ENCODE peak calls at places on chromosomes 1 and 21, in eight cellular contexts. F, V, H, B, A, K, N and Q are unnamed samples.

GRCh38 chr1:93738075-93738622 is 56.5 kb upstream of the BCAR3 start:
- DNase-seq in F (no peak), V (peak), H (peak), B (no peak), A (no peak), K (no peak), N (no peak), Q (no peak)

GRCh38 chr1:180365039-180365438 is 135.0 kb downstream of the LHX4 start:
- DNase-seq in F (no peak), V (no peak), H (no peak), B (no peak), A (no peak), K (no peak), N (no peak), Q (no peak)

GRCh38 chr1:228958741-228959140 is 223.5 kb downstream of the RHOU start:
- DNase-seq in F (no peak), V (no peak), H (no peak), B (no peak), A (no peak), K (no peak), N (no peak), Q (no peak)

GRCh38 chr1:116254776-116255175 is 118.3 kb upstream of the ATP1A1 start:
- DNase-seq in F (no peak), V (no peak), H (no peak), B (no peak), A (no peak), K (no peak), N (no peak), Q (no peak)

GRCh38 chr1:228393811-228394570 is 12.6 kb downstream of the TRIM11 start:
- DNase-seq in F (no peak), V (no peak), H (no peak), B (no peak), A (no peak), K (no peak), N (no peak), Q (peak)

GRCh38 chr1:204480515-204480914 is 14.1 kb downstream of the PIK3C2B start:
- DNase-seq in F (peak), V (no peak), H (no peak), B (peak), A (no peak), K (no peak), N (no peak), Q (no peak)

GRCh38 chr1:65896721-65897120 is 104.0 kb downstream of the PDE4B start:
- DNase-seq in F (no peak), V (no peak), H (no peak), B (no peak), A (no peak), K (no peak), N (no peak), Q (no peak)

GRCh38 chr1:1893997-1894353 is 3.1 kb upstream of the GNB1 start:
- DNase-seq in F (no peak), V (no peak), H (no peak), B (no peak), A (no peak), K (no peak), N (no peak), Q (no peak)

GRCh38 chr1:218425647-218426342 is 80.7 kb downstream of the TGFB2 start:
- DNase-seq in F (no peak), V (no peak), H (no peak), B (no peak), A (no peak), K (no peak), N (no peak), Q (no peak)

GRCh38 chr1:223273511-223273910 is 90.5 kb downstream of the SUSD4 start:
- DNase-seq in F (no peak), V (no peak), H (no peak), B (no peak), A (no peak), K (no peak), N (no peak), Q (no peak)

GRCh38 chr1:89794406-89794805 is 26.4 kb upstream of the LRRC8D start:
- DNase-seq in F (no peak), V (no peak), H (no peak), B (no peak), A (no peak), K (no peak), N (no peak), Q (no peak)

GRCh38 chr1:228745497-228745896 is 10.2 kb downstream of the RHOU start:
- DNase-seq in F (no peak), V (no peak), H (no peak), B (no peak), A (no peak), K (no peak), N (no peak), Q (no peak)

GRCh38 chr1:182069028-182069466 is 7.5 kb upstream of the ZNF648 start:
- DNase-seq in F (no peak), V (no peak), H (peak), B (peak), A (peak), K (no peak), N (no peak), Q (no peak)

GRCh38 chr1:242140871-242141270 is 142.0 kb upstream of the MAP1LC3C start:
- DNase-seq in F (no peak), V (no peak), H (no peak), B (no peak), A (no peak), K (no peak), N (no peak), Q (no peak)

GRCh38 chr1:27413004-27413403 is 20.6 kb downstream of the GPR3 start:
- DNase-seq in F (no peak), V (no peak), H (no peak), B (no peak), A (no peak), K (no peak), N (no peak), Q (no peak)

GRCh38 chr1:16905112-16905855 is 9.5 kb downstream of the RNU1-2 start:
- DNase-seq in F (no peak), V (peak), H (peak), B (no peak), A (no peak), K (no peak), N (no peak), Q (peak)

GRCh38 chr1:157227700-157228099 is 89.5 kb upstream of the ETV3 start:
- DNase-seq in F (no peak), V (no peak), H (no peak), B (no peak), A (no peak), K (no peak), N (no peak), Q (no peak)

GRCh38 chr1:198493324-198493723 is 47.2 kb downstream of the ATP6V1G3 start:
- DNase-seq in F (no peak), V (no peak), H (no peak), B (no peak), A (no peak), K (no peak), N (no peak), Q (no peak)

GRCh38 chr21:35202431-35202830 is 153.3 kb upstream of the RUNX1 start:
- DNase-seq in F (no peak), V (no peak), H (no peak), B (no peak), A (no peak), K (no peak), N (no peak), Q (no peak)

GRCh38 chr1:228307218-228308023 is 99.2 kb downstream of the TRIM11 start:
- DNase-seq in F (peak), V (no peak), H (no peak), B (no peak), A (no peak), K (no peak), N (no peak), Q (no peak)

GRCh38 chr1:213983589-213984386 is 4.0 kb upstream of the PROX1 start:
- DNase-seq in F (no peak), V (no peak), H (no peak), B (peak), A (no peak), K (no peak), N (no peak), Q (no peak)

GRCh38 chr1:208177656-208178055 is 66.5 kb downstream of the PLXNA2 start:
- DNase-seq in F (no peak), V (no peak), H (no peak), B (peak), A (no peak), K (no peak), N (no peak), Q (no peak)

GRCh38 chr1:38222906-38223305 is 176.3 kb upstream of the POU3F1 start:
- DNase-seq in F (no peak), V (no peak), H (no peak), B (no peak), A (no peak), K (no peak), N (no peak), Q (no peak)

GRCh38 chr1:118507391-118507790 is 322.4 kb upstream of the SPAG17 start:
- DNase-seq in F (no peak), V (no peak), H (no peak), B (no peak), A (no peak), K (no peak), N (no peak), Q (no peak)

GRCh38 chr1:228752604-228753132 is 17.4 kb downstream of the RHOU start:
- DNase-seq in F (no peak), V (no peak), H (no peak), B (no peak), A (no peak), K (no peak), N (no peak), Q (no peak)

GRCh38 chr1:109805486-109806180 is 41.9 kb upstream of the EPS8L3 start:
- DNase-seq in F (no peak), V (no peak), H (no peak), B (peak), A (no peak), K (no peak), N (no peak), Q (no peak)

GRCh38 chr1:78650114-78650513 is 483 bp downstream of the IFI44 start:
- DNase-seq in F (no peak), V (no peak), H (peak), B (no peak), A (no peak), K (no peak), N (no peak), Q (no peak)

GRCh38 chr1:61807606-61808005 is 65.3 kb downstream of the PATJ start:
- DNase-seq in F (no peak), V (no peak), H (no peak), B (no peak), A (no peak), K (no peak), N (no peak), Q (no peak)

GRCh38 chr1:150560011-150560438 is 10.8 kb downstream of the ADAMTSL4 start:
- DNase-seq in F (peak), V (peak), H (peak), B (peak), A (peak), K (peak), N (peak), Q (peak)

GRCh38 chr1:218171302-218171893 is 113.7 kb upstream of the RRP15 start:
- DNase-seq in F (no peak), V (no peak), H (peak), B (peak), A (no peak), K (no peak), N (no peak), Q (no peak)

GRCh38 chr1:116532698-116533424 is 38.0 kb downstream of the CD58 start:
- DNase-seq in F (no peak), V (no peak), H (no peak), B (no peak), A (no peak), K (no peak), N (no peak), Q (no peak)

GRCh38 chr1:175520186-175520585 is 223.2 kb downstream of the TNR start:
- DNase-seq in F (no peak), V (no peak), H (no peak), B (no peak), A (no peak), K (no peak), N (no peak), Q (no peak)

GRCh38 chr1:56073614-56074356 is 505.6 kb downstream of the PLPP3 start:
- DNase-seq in F (no peak), V (no peak), H (peak), B (no peak), A (no peak), K (no peak), N (no peak), Q (peak)

GRCh38 chr21:43603641-43604504 is 55.4 kb downstream of the HSF2BP start:
- DNase-seq in F (no peak), V (no peak), H (peak), B (no peak), A (no peak), K (no peak), N (no peak), Q (no peak)